ENCODE peak calls at places on chromosome 12, in six cellular contexts. U is astrocyte of the spinal cord, N is sciatic nerve, K is EL, Y is uterus, R is ecto neural progenitor cell. V is an unnamed sample.

GRCh38 chr12:28780096-28780495 is 369.0 kb upstream of the FAR2 start:
- DNase-seq in N (no peak), Y (no peak), U (peak), R (no peak), K (peak), V (no peak)

GRCh38 chr12:103640831-103641230 is 53.8 kb downstream of the STAB2 start:
- DNase-seq in K (no peak), N (no peak), R (no peak), Y (no peak), U (no peak), V (no peak)

GRCh38 chr12:102883204-102883799 is 33.7 kb downstream of the PAH start:
- DNase-seq in U (peak), N (peak), Y (peak), R (peak), K (peak), V (peak)

GRCh38 chr12:116689586-116689985 is 48.3 kb downstream of the SPRING1 start:
- DNase-seq in U (no peak), Y (no peak), K (no peak), R (no peak), N (no peak), V (no peak)

GRCh38 chr12:11795192-11795909 is 145.9 kb downstream of the ETV6 start:
- DNase-seq in N (no peak), Y (no peak), K (no peak), R (no peak), U (no peak), V (no peak)

GRCh38 chr12:53974084-53975018 is at the start of gene HOTAIR:
- DNase-seq in N (no peak), R (no peak), K (peak), Y (peak), U (no peak), V (no peak)

GRCh38 chr12:49582201-49582600 is 14.3 kb upstream of the MCRS1 start:
- DNase-seq in K (no peak), U (no peak), R (no peak), Y (no peak), N (no peak), V (no peak)

GRCh38 chr12:131349397-131350127 is 361.3 kb upstream of the SFSWAP start:
- DNase-seq in N (no peak), K (no peak), R (peak), U (no peak), Y (no peak), V (no peak)

GRCh38 chr12:110345176-110345651 is 58.3 kb downstream of the ANAPC7 start:
- DNase-seq in R (no peak), U (no peak), K (no peak), Y (no peak), N (no peak), V (no peak)

GRCh38 chr12:117466677-117467362 is 105.4 kb upstream of the NOS1 start:
- DNase-seq in R (no peak), U (no peak), Y (no peak), K (no peak), N (no peak), V (no peak)

GRCh38 chr12:42846782-42847181 is 257.2 kb upstream of the PRICKLE1 start:
- DNase-seq in K (no peak), U (peak), N (no peak), R (no peak), Y (no peak), V (no peak)

GRCh38 chr12:104669851-104670337 is 213.1 kb downstream of the CHST11 start:
- DNase-seq in N (peak), K (no peak), U (peak), Y (peak), R (no peak), V (no peak)

GRCh38 chr12:25590021-25590721 is 37.1 kb upstream of the LMNTD1 start:
- DNase-seq in K (no peak), R (no peak), N (no peak), Y (no peak), U (no peak), V (no peak)

V was measured in COR-L47.